ENCODE peak calls at places on chromosomes 5 and 9, in ten cellular contexts. Q, L, F, W, I, K, S, R, U and V are unnamed samples.
A peak's percentile ranks its signal among the peaks of the same experiment; 100 is the strongest.

GRCh38 chr5:177336603-177337494 is 14.6 kb downstream of the LMAN2 start:
- DNase-seq in F (no peak), L (no peak), S (no peak), K (no peak), W (no peak), R (no peak), I (no peak), U (no peak), Q (no peak), V (no peak)

GRCh38 chr5:38148021-38148625 is 110.2 kb upstream of the EGFLAM start:
- DNase-seq in L (no peak), R (no peak), W (no peak), U (no peak), I (peak; percentile 88), S (no peak), Q (no peak), F (no peak), K (no peak), V (no peak)

GRCh38 chr5:115355095-115355494 is 58.6 kb upstream of the CCDC112 start:
- DNase-seq in S (no peak), F (no peak), Q (no peak), U (no peak), R (no peak), K (no peak), L (no peak), W (no peak), I (no peak), V (no peak)

GRCh38 chr9:35839926-35840325 is 10.9 kb downstream of the TMEM8B start:
- DNase-seq in W (no peak), L (no peak), Q (no peak), U (no peak), K (no peak), R (no peak), I (no peak), S (no peak), F (no peak), V (no peak)

GRCh38 chr9:137748311-137748710 is 129.3 kb upstream of the CACNA1B start:
- DNase-seq in U (no peak), Q (no peak), W (no peak), S (no peak), I (no peak), K (no peak), R (no peak), L (no peak), F (no peak), V (no peak)

GRCh38 chr5:125410501-125411162 is 664.2 kb upstream of the ZNF608 start:
- DNase-seq in I (peak; percentile 65), W (peak; percentile 85), K (no peak), U (no peak), S (no peak), Q (no peak), L (peak; percentile 64), R (no peak), F (peak; percentile 10), V (no peak)

GRCh38 chr5:124453221-124454032 is 293.0 kb downstream of the ZNF608 start:
- DNase-seq in F (no peak), K (peak; percentile 32), Q (no peak), R (no peak), W (peak; percentile 51), L (no peak), U (no peak), I (no peak), S (no peak), V (no peak)

GRCh38 chr9:86256653-86257052 is 2.8 kb downstream of the C9orf153 start:
- DNase-seq in I (no peak), K (no peak), F (no peak), Q (no peak), U (no peak), W (no peak), R (no peak), S (no peak), L (no peak), V (no peak)

GRCh38 chr9:34374905-34375552 is 1.7 kb downstream of the MYORG start:
- DNase-seq in U (no peak), S (no peak), K (no peak), L (peak; percentile 73), R (no peak), F (no peak), I (no peak), W (no peak), Q (no peak), V (no peak)

GRCh38 chr5:13591621-13592020 is 352.9 kb downstream of the DNAH5 start:
- DNase-seq in W (peak; percentile 89), L (no peak), R (no peak), S (no peak), Q (no peak), F (peak; percentile 51), U (no peak), I (no peak), K (no peak), V (peak; percentile 52)

GRCh38 chr5:171424726-171425125 is 5.3 kb downstream of the FGF18 start:
- DNase-seq in I (no peak), K (no peak), W (no peak), U (no peak), Q (no peak), S (no peak), R (no peak), F (peak; percentile 53), L (no peak), V (no peak)

GRCh38 chr9:131657031-131657377 is 82.9 kb downstream of the RAPGEF1 start:
- DNase-seq in W (no peak), K (no peak), S (no peak), R (no peak), F (no peak), U (no peak), I (no peak), Q (no peak), L (no peak), V (no peak)

GRCh38 chr9:127444921-127445850 is 6.0 kb downstream of the RPL12 start:
- DNase-seq in S (no peak), F (no peak), W (peak; percentile 66), L (no peak), Q (no peak), R (no peak), K (no peak), I (no peak), U (no peak), V (no peak)

GRCh38 chr5:74865799-74866652 is at the start of gene FAM169A:
- DNase-seq in W (peak; percentile 4), Q (peak; percentile 19), L (peak; percentile 84), U (peak; percentile 68), I (no peak), R (peak; percentile 71), F (peak; percentile 37), S (peak; percentile 62), K (peak; percentile 61), V (peak; percentile 34)

GRCh38 chr5:134371834-134372340 is 518 bp downstream of the UBE2B start:
- DNase-seq in U (peak; percentile 64), Q (no peak), W (peak; percentile 30), K (peak; percentile 33), R (peak; percentile 64), I (peak; percentile 34), S (peak; percentile 30), L (peak; percentile 85), F (peak; percentile 41), V (no peak)

GRCh38 chr5:36414869-36415282 is 113.2 kb upstream of the RANBP3L start:
- DNase-seq in S (no peak), L (peak; percentile 82), K (no peak), F (peak; percentile 77), R (no peak), I (peak; percentile 60), U (no peak), Q (no peak), W (peak; percentile 74), V (peak; percentile 28)

GRCh38 chr5:134992148-134992547 is 24.4 kb downstream of the CATSPER3 start:
- DNase-seq in S (no peak), K (no peak), R (no peak), L (no peak), W (no peak), Q (no peak), I (no peak), U (no peak), F (no peak), V (no peak)

GRCh38 chr9:92680166-92681119 is 10.5 kb upstream of the IPPK start:
- DNase-seq in F (no peak), U (no peak), S (no peak), I (no peak), W (peak; percentile 59), L (no peak), Q (no peak), K (no peak), R (no peak), V (no peak)

GRCh38 chr5:88690619-88691560 is 192.1 kb downstream of the MEF2C start:
- DNase-seq in L (peak; percentile 84), S (peak; percentile 59), F (peak; percentile 54), W (peak; percentile 63), U (peak; percentile 82), R (peak; percentile 75), Q (peak; percentile 37), I (peak; percentile 86), K (peak; percentile 86), V (peak; percentile 53)

GRCh38 chr5:135173662-135174290 is 139.7 kb upstream of the PITX1 start:
- DNase-seq in F (no peak), I (no peak), W (no peak), U (no peak), S (no peak), R (no peak), K (no peak), Q (no peak), L (no peak), V (no peak)

GRCh38 chr5:115170128-115170923 is 618 bp upstream of the TRIM36 start:
- DNase-seq in R (peak; percentile 51), K (no peak), I (no peak), L (peak; percentile 81), W (no peak), F (no peak), Q (no peak), S (peak; percentile 26), U (peak; percentile 71), V (no peak)

GRCh38 chr9:69023650-69024049 is 9.7 kb upstream of the PRKACG start:
- DNase-seq in W (no peak), R (no peak), L (peak; percentile 29), Q (no peak), U (no peak), S (no peak), I (no peak), F (no peak), K (no peak), V (no peak)

GRCh38 chr5:133277744-133278143 is 225.9 kb downstream of the HSPA4 start:
- DNase-seq in Q (no peak), W (no peak), R (no peak), K (no peak), U (no peak), S (no peak), F (no peak), I (no peak), L (no peak), V (no peak)

GRCh38 chr5:125044491-125045282 is 298.2 kb upstream of the ZNF608 start:
- DNase-seq in F (peak; percentile 7), U (no peak), K (no peak), S (no peak), I (no peak), R (no peak), Q (no peak), W (no peak), L (no peak), V (no peak)

GRCh38 chr5:26278078-26278477 is 760.3 kb downstream of the CDH9 start:
- DNase-seq in R (no peak), W (no peak), L (no peak), S (no peak), K (no peak), F (no peak), U (no peak), I (no peak), Q (no peak), V (no peak)

GRCh38 chr5:124176692-124177091 is 569.7 kb downstream of the ZNF608 start:
- DNase-seq in F (no peak), U (peak; percentile 24), L (no peak), I (no peak), K (no peak), S (no peak), Q (no peak), W (no peak), R (no peak), V (no peak)

GRCh38 chr9:1869843-1870242 is 145.3 kb upstream of the SMARCA2 start:
- DNase-seq in K (peak; percentile 45), Q (peak; percentile 2), L (peak; percentile 75), I (no peak), F (no peak), R (no peak), U (peak; percentile 31), W (peak; percentile 1), S (no peak), V (peak; percentile 6)

GRCh38 chr5:62256161-62257017 is 49.6 kb upstream of the KIF2A start:
- DNase-seq in W (no peak), K (peak; percentile 22), Q (no peak), U (no peak), L (peak; percentile 79), S (no peak), F (no peak), I (peak; percentile 32), R (no peak), V (no peak)